ENCODE peak calls at places on chromosomes 16 and 17, in seven cellular contexts. S is right lobe of liver, D is dorsolateral prefrontal cortex, R is left ventricle myocardium inferior, A is PC-3, E is lung, B is brain microvascular endothelial cell. O is an unnamed sample.

GRCh38 chr17:43134774-43135453 is 9.8 kb upstream of the BRCA1 start:
- DNase-seq in D (no peak), B (no peak), E (no peak), A (no peak), S (no peak), R (no peak), O (no peak)

GRCh38 chr16:15502041-15502725 is 67.8 kb downstream of the BMERB1 start:
- DNase-seq in A (peak; percentile 77), B (peak; percentile 98), S (no peak), D (no peak), E (no peak), R (no peak), O (peak; percentile 87)

GRCh38 chr17:13346996-13347762 is 254.6 kb downstream of the HS3ST3A1 start:
- DNase-seq in A (peak; percentile 91), E (no peak), S (no peak), R (no peak), B (peak; percentile 97), D (no peak), O (peak; percentile 92)

GRCh38 chr16:69796285-69797118 is 34.4 kb downstream of the WWP2 start:
- DNase-seq in E (peak; percentile 38), S (no peak), R (no peak), B (peak; percentile 47), D (no peak), A (peak; percentile 67), O (peak; percentile 67)

GRCh38 chr17:48961516-48962233 is 6.7 kb downstream of the GIP start:
- DNase-seq in S (no peak), B (peak; percentile 72), D (no peak), A (peak; percentile 64), E (no peak), R (no peak), O (peak; percentile 30)

GRCh38 chr17:19364699-19365498 is 2.4 kb upstream of the B9D1 start:
- DNase-seq in B (no peak), A (no peak), R (no peak), D (peak; percentile 75), E (no peak), S (no peak), O (no peak)

GRCh38 chr17:81651692-81652091 is 4.7 kb downstream of the PDE6G start:
- DNase-seq in A (peak; percentile 86), R (no peak), E (no peak), S (no peak), B (peak; percentile 89), D (no peak), O (peak; percentile 33)

GRCh38 chr17:30093463-30094147 is 23.0 kb upstream of the NSRP1 start:
- DNase-seq in R (no peak), E (no peak), A (peak; percentile 75), D (no peak), B (peak; percentile 55), S (no peak), O (peak; percentile 44)

GRCh38 chr17:43356999-43357398 is 41.8 kb upstream of the ARL4D start:
- DNase-seq in B (peak; percentile 86), A (peak; percentile 95), S (no peak), E (no peak), R (no peak), D (no peak), O (peak; percentile 93)

GRCh38 chr16:8962393-8963009 is 1.2 kb downstream of the USP7 start:
- DNase-seq in E (peak; percentile 37), D (no peak), A (peak; percentile 8), S (peak; percentile 53), R (no peak), B (no peak), O (no peak)

GRCh38 chr16:8959921-8960787 is 3.6 kb downstream of the USP7 start:
- DNase-seq in D (no peak), R (no peak), A (no peak), B (no peak), S (no peak), E (no peak), O (no peak)

GRCh38 chr16:8961811-8962390 is 1.8 kb downstream of the USP7 start:
- DNase-seq in E (no peak), B (no peak), S (no peak), A (peak; percentile 11), R (no peak), D (no peak), O (no peak)

GRCh38 chr16:8958344-8958808 is 5.3 kb downstream of the USP7 start:
- DNase-seq in B (peak; percentile 84), S (no peak), R (peak; percentile 40), E (no peak), A (peak; percentile 39), D (no peak), O (no peak)

DNA sequence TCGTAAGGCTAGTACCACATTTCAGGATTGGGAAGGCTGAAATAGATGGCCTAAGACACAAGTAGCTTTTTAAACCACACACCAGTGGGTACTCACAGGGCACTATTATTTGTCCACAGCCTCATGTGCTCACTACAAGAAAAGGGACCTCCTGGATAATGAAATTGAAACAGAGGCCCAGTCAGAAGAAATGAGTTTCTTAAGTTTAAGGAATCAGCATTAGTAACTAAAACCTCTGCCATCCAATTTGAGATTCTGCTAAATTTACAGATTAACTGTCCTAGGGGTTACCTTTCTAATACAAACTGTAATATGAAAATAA is 3.0 kb downstream of the USP7 start:
- DNase-seq in R (no peak), B (no peak), S (no peak), D (no peak), A (no peak), E (no peak), O (no peak)
- H3K4me3 ChIP-seq in R (peak overlapping the region; percentile 16), B (no peak overlapping the region), S (no peak overlapping the region), D (peak overlapping the region; percentile 81), A (peak overlapping the region; percentile 78), E (no peak overlapping the region), O (no peak overlapping the region)

GRCh38 chr16:20675488-20676267 is 21.8 kb downstream of the ACSM1 start:
- DNase-seq in R (no peak), E (peak; percentile 39), S (peak; percentile 30), B (no peak), A (peak; percentile 54), D (no peak), O (peak; percentile 70)

GRCh38 chr16:20674684-20675487 is 22.6 kb downstream of the ACSM1 start:
- DNase-seq in R (no peak), E (no peak), S (no peak), B (no peak), A (no peak), D (no peak), O (no peak)

GRCh38 chr16:20678242-20678641 is 19.2 kb downstream of the ACSM1 start:
- DNase-seq in D (no peak), S (no peak), A (no peak), R (no peak), B (no peak), E (no peak), O (no peak)

GRCh38 chr16:20676268-20676828 is 21.1 kb downstream of the ACSM1 start:
- DNase-seq in E (no peak), S (no peak), D (no peak), R (no peak), B (no peak), A (no peak), O (peak; percentile 55)

GRCh38 chr16:20676867-20677266 is 20.6 kb downstream of the ACSM1 start:
- DNase-seq in B (no peak), D (no peak), S (no peak), R (no peak), A (no peak), E (no peak), O (no peak)
- TF ChIP-seq CTCF in B (no peak), D (no peak), S (no peak), R (no peak), A (no peak), E (no peak), O (no peak)

DNA sequence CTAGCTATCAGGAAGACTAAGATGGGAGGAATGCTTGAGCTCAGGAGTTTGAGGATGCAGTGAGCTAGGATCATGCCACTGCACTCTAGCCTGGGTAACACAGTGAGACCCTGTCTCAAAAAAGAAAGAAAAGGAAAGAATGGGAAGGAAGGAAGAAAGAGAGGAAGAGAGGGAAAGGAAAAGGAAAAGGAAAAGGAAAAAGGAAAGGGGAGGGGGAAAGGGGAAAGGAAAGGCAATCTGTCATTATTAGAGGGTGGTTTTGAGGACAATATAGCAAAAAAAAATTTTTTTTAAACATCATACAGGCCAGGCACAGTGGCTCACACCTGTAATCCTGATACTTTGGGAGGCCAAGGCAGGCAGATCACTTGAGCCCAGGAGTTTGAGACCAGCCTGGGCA is 20.4 kb downstream of the JUP start:
- DNase-seq in B (no peak), S (no peak), A (no peak), R (no peak), D (no peak), E (no peak), O (no peak)
- H3K27me3 ChIP-seq in B (no peaks in the 10 kb centered on the region), S (no peaks in the 10 kb centered on the region), A (no peaks in the 10 kb centered on the region), R (no peaks in the 10 kb centered on the region), D (no peaks in the 10 kb centered on the region), E (no peaks in the 10 kb centered on the region), O (no peaks in the 10 kb centered on the region)

GRCh38 chr17:16491703-16492612 is at the start of gene LRRC75A:
- DNase-seq in A (peak; percentile 45), R (peak; percentile 49), B (no peak), E (no peak), S (peak; percentile 53), D (no peak), O (no peak)

GRCh38 chr17:16495561-16495960 is 3.6 kb upstream of the LRRC75A start:
- DNase-seq in A (no peak), D (no peak), R (no peak), S (no peak), B (no peak), E (no peak), O (no peak)

GRCh38 chr17:16491131-16491702 is 776 bp downstream of the LRRC75A start:
- DNase-seq in A (peak; percentile 24), R (no peak), D (no peak), S (no peak), E (no peak), B (no peak), O (no peak)

GRCh38 chr17:16493470-16494048 is 1.6 kb upstream of the LRRC75A start:
- DNase-seq in E (no peak), B (no peak), R (no peak), D (no peak), A (no peak), S (no peak), O (no peak)

GRCh38 chr17:16492613-16493290 is 759 bp upstream of the LRRC75A start:
- DNase-seq in E (no peak), D (no peak), A (no peak), R (no peak), S (no peak), B (no peak), O (no peak)
- H3K4me3 ChIP-seq in E (no peak overlapping the region), D (peak overlapping the region; percentile 63), A (peak overlapping the region; percentile 66), R (peak overlapping the region; percentile 71), S (peak overlapping the region; percentile 34), B (peak overlapping the region; percentile 35), O (peak overlapping the region; percentile 26)

GRCh38 chr16:67562918-67563707 is 787 bp downstream of the CTCF start:
- DNase-seq in D (peak; percentile 53), B (peak; percentile 16), S (peak; percentile 69), A (peak; percentile 22), R (peak; percentile 69), E (peak; percentile 54), O (peak; percentile 18)
- TF ChIP-seq CTCF in D (peak; percentile 31), B (peak; percentile 25), S (no peak), A (peak; percentile 21), R (peak; percentile 31), E (no peak), O (peak; percentile 37)

GRCh38 chr17:77054926-77055325 is 85.8 kb upstream of the SEC14L1 start:
- DNase-seq in S (no peak), A (no peak), D (no peak), B (no peak), R (no peak), E (no peak), O (no peak)

GRCh38 chr17:77058016-77058415 is 82.8 kb upstream of the SEC14L1 start:
- DNase-seq in R (no peak), A (no peak), D (no peak), S (no peak), B (no peak), E (no peak), O (no peak)

GRCh38 chr17:77055453-77055852 is 85.3 kb upstream of the SEC14L1 start:
- DNase-seq in E (no peak), B (no peak), R (no peak), S (no peak), D (no peak), A (no peak), O (no peak)
- H3K27me3 ChIP-seq in E (no peaks in the 10 kb centered on the region), B (peaks cover 4% of the 10 kb centered on the region), R (peaks cover 100% of the 10 kb centered on the region), S (no peaks in the 10 kb centered on the region), D (no peaks in the 10 kb centered on the region), A (peaks cover 25% of the 10 kb centered on the region), O (peaks cover 14% of the 10 kb centered on the region)

O was measured in bronchial epithelial cell.